ENCODE peak calls at places on chromosomes 13 and 19, in seven cellular contexts. One of them, this sample, is unnamed.

GRCh38 chr19:5115771-5116202 is 146.9 kb downstream of the KDM4B start:
- DNase-seq in H9: no peak
- DNase-seq in MV-4-11: peak; percentile 46
- DNase-seq in posterior cingulate gyrus: no peak
- DNase-seq in omental fat pad: no peak
- DNase-seq in GM12864: no peak
- DNase-seq in NCI-H1930: no peak
- DNase-seq in this sample: no peak

GRCh38 chr13:77274126-77274525 is 52.8 kb downstream of the MYCBP2 start:
- DNase-seq in MV-4-11: no peak
- DNase-seq in posterior cingulate gyrus: no peak
- DNase-seq in omental fat pad: no peak
- DNase-seq in GM12864: no peak
- DNase-seq in H9: no peak
- DNase-seq in NCI-H1930: no peak
- DNase-seq in this sample: no peak

GRCh38 chr13:101707659-101708058 is 255.2 kb downstream of the ITGBL1 start:
- DNase-seq in omental fat pad: no peak
- DNase-seq in H9: no peak
- DNase-seq in NCI-H1930: no peak
- DNase-seq in posterior cingulate gyrus: no peak
- DNase-seq in MV-4-11: no peak
- DNase-seq in GM12864: no peak
- DNase-seq in this sample: no peak

GRCh38 chr13:32846020-32846451 is 170.2 kb upstream of the KL start:
- DNase-seq in H9: no peak
- DNase-seq in MV-4-11: no peak
- DNase-seq in posterior cingulate gyrus: no peak
- DNase-seq in NCI-H1930: no peak
- DNase-seq in omental fat pad: no peak
- DNase-seq in GM12864: no peak
- DNase-seq in this sample: no peak

GRCh38 chr19:12484011-12484370 is 625 bp downstream of the ZNF709 start:
- DNase-seq in posterior cingulate gyrus: no peak
- DNase-seq in GM12864: no peak
- DNase-seq in H9: no peak
- DNase-seq in omental fat pad: no peak
- DNase-seq in NCI-H1930: no peak
- DNase-seq in MV-4-11: no peak
- DNase-seq in this sample: no peak

GRCh38 chr13:26460652-26461051 is 96.8 kb upstream of the WASF3 start:
- DNase-seq in posterior cingulate gyrus: no peak
- DNase-seq in H9: no peak
- DNase-seq in omental fat pad: no peak
- DNase-seq in NCI-H1930: no peak
- DNase-seq in GM12864: no peak
- DNase-seq in MV-4-11: no peak
- DNase-seq in this sample: no peak

GRCh38 chr13:31982124-31982523 is 49.5 kb upstream of the FRY start:
- DNase-seq in NCI-H1930: no peak
- DNase-seq in MV-4-11: no peak
- DNase-seq in H9: no peak
- DNase-seq in GM12864: no peak
- DNase-seq in omental fat pad: no peak
- DNase-seq in posterior cingulate gyrus: no peak
- DNase-seq in this sample: no peak

GRCh38 chr19:8517551-8518442 is 3.8 kb upstream of the ZNF414 start:
- DNase-seq in H9: no peak
- DNase-seq in MV-4-11: peak; percentile 72
- DNase-seq in GM12864: no peak
- DNase-seq in NCI-H1930: no peak
- DNase-seq in omental fat pad: no peak
- DNase-seq in posterior cingulate gyrus: no peak
- DNase-seq in this sample: no peak

GRCh38 chr19:6275170-6275744 is 4.5 kb downstream of the MLLT1 start:
- DNase-seq in H9: no peak
- DNase-seq in MV-4-11: no peak
- DNase-seq in omental fat pad: no peak
- DNase-seq in NCI-H1930: no peak
- DNase-seq in GM12864: no peak
- DNase-seq in posterior cingulate gyrus: no peak
- DNase-seq in this sample: no peak

GRCh38 chr19:35299523-35300339 is 7.8 kb downstream of the MAG start:
- DNase-seq in H9: peak; percentile 76
- DNase-seq in MV-4-11: no peak
- DNase-seq in GM12864: no peak
- DNase-seq in posterior cingulate gyrus: peak; percentile 54
- DNase-seq in omental fat pad: no peak
- DNase-seq in NCI-H1930: peak; percentile 9
- DNase-seq in this sample: no peak

GRCh38 chr19:35756373-35757230 is at the start of gene HSPB6:
- DNase-seq in GM12864: no peak
- DNase-seq in posterior cingulate gyrus: no peak
- DNase-seq in MV-4-11: no peak
- DNase-seq in H9: peak; percentile 54
- DNase-seq in NCI-H1930: no peak
- DNase-seq in omental fat pad: no peak
- DNase-seq in this sample: no peak

GRCh38 chr19:44072543-44073401 is 813 bp downstream of the ZNF284 start:
- DNase-seq in H9: no peak
- DNase-seq in posterior cingulate gyrus: no peak
- DNase-seq in GM12864: no peak
- DNase-seq in NCI-H1930: no peak
- DNase-seq in omental fat pad: no peak
- DNase-seq in MV-4-11: no peak
- DNase-seq in this sample: peak; percentile 17

GRCh38 chr19:4140237-4140711 is 13.2 kb upstream of the CREB3L3 start:
- DNase-seq in GM12864: no peak
- DNase-seq in omental fat pad: no peak
- DNase-seq in posterior cingulate gyrus: no peak
- DNase-seq in MV-4-11: peak; percentile 70
- DNase-seq in NCI-H1930: peak; percentile 33
- DNase-seq in H9: peak; percentile 75
- DNase-seq in this sample: peak; percentile 59

GRCh38 chr19:55041627-55042343 is 3.7 kb upstream of the GP6 start:
- DNase-seq in omental fat pad: no peak
- DNase-seq in MV-4-11: peak; percentile 92
- DNase-seq in posterior cingulate gyrus: no peak
- DNase-seq in GM12864: no peak
- DNase-seq in H9: no peak
- DNase-seq in NCI-H1930: no peak
- DNase-seq in this sample: no peak

GRCh38 chr13:21638319-21639282 is 32.3 kb upstream of the FGF9 start:
- DNase-seq in omental fat pad: no peak
- DNase-seq in posterior cingulate gyrus: no peak
- DNase-seq in NCI-H1930: peak; percentile 8
- DNase-seq in H9: no peak
- DNase-seq in MV-4-11: peak; percentile 71
- DNase-seq in GM12864: no peak
- DNase-seq in this sample: no peak

GRCh38 chr19:2552859-2553258 is 76.9 kb downstream of the GADD45B start:
- DNase-seq in H9: no peak
- DNase-seq in NCI-H1930: no peak
- DNase-seq in omental fat pad: no peak
- DNase-seq in posterior cingulate gyrus: no peak
- DNase-seq in GM12864: peak; percentile 86
- DNase-seq in MV-4-11: peak; percentile 98
- DNase-seq in this sample: no peak

GRCh38 chr13:99392126-99392805 is 85.1 kb upstream of the GPR183 start:
- DNase-seq in GM12864: no peak
- DNase-seq in NCI-H1930: no peak
- DNase-seq in MV-4-11: no peak
- DNase-seq in H9: no peak
- DNase-seq in omental fat pad: no peak
- DNase-seq in posterior cingulate gyrus: no peak
- DNase-seq in this sample: peak; percentile 8

GRCh38 chr19:32662186-32662585 is 12.8 kb downstream of the ANKRD27 start:
- DNase-seq in MV-4-11: peak; percentile 76
- DNase-seq in NCI-H1930: no peak
- DNase-seq in omental fat pad: no peak
- DNase-seq in posterior cingulate gyrus: no peak
- DNase-seq in GM12864: no peak
- DNase-seq in H9: no peak
- DNase-seq in this sample: no peak

This sample was measured in WERI-Rb-1.